ENCODE peak calls at places on chromosomes 12 and 14, in seven cellular contexts. O, R, D, L, Y, W and B are unnamed samples.

GRCh38 chr12:121288941-121289340 is 7.6 kb downstream of the CAMKK2 start:
- DNase-seq in D (no peak), L (no peak), W (no peak), O (no peak), R (no peak), Y (no peak), B (no peak)

GRCh38 chr12:93048646-93049045 is 119.6 kb upstream of the EEA1 start:
- DNase-seq in D (no peak), Y (no peak), O (no peak), R (no peak), W (no peak), L (no peak), B (no peak)

GRCh38 chr12:65649126-65649525 is 175.2 kb upstream of the HMGA2 start:
- DNase-seq in R (peak; percentile 89), W (peak; percentile 98), Y (peak; percentile 97), L (no peak), O (no peak), D (no peak), B (no peak)

GRCh38 chr12:12498210-12498609 is 64.5 kb downstream of the DUSP16 start:
- DNase-seq in Y (no peak), L (no peak), O (no peak), R (no peak), D (no peak), W (no peak), B (no peak)

GRCh38 chr12:104285740-104286537 is 17.6 kb upstream of the EID3 start:
- DNase-seq in R (no peak), O (no peak), L (no peak), Y (peak; percentile 64), D (no peak), W (no peak), B (no peak)

GRCh38 chr14:90159147-90159546 is 97.2 kb upstream of the PSMC1 start:
- DNase-seq in O (no peak), L (no peak), R (no peak), W (no peak), D (no peak), Y (no peak), B (no peak)

GRCh38 chr12:76010732-76011458 is 20.7 kb downstream of the PHLDA1 start:
- DNase-seq in R (no peak), O (no peak), L (no peak), Y (no peak), D (no peak), W (peak; percentile 58), B (no peak)

GRCh38 chr14:87613856-87614255 is 379.1 kb downstream of the GALC start:
- DNase-seq in R (no peak), L (no peak), Y (no peak), O (no peak), D (no peak), W (no peak), B (no peak)

GRCh38 chr14:32226051-32226450 is 23.0 kb upstream of the RNU6-8 start:
- DNase-seq in O (no peak), R (no peak), L (no peak), W (peak; percentile 16), D (no peak), Y (no peak), B (no peak)

GRCh38 chr12:21831671-21832357 is 57.3 kb upstream of the KCNJ8 start:
- DNase-seq in W (peak; percentile 57), D (no peak), L (no peak), Y (peak; percentile 59), R (no peak), O (no peak), B (no peak)

GRCh38 chr12:132287391-132288238 is 41.8 kb downstream of the GALNT9 start:
- DNase-seq in R (no peak), L (no peak), W (no peak), O (no peak), D (no peak), Y (peak; percentile 51), B (no peak)

GRCh38 chr12:27521066-27521465 is 2.9 kb upstream of the PPFIBP1 start:
- DNase-seq in O (no peak), L (no peak), Y (no peak), W (peak; percentile 82), R (no peak), D (no peak), B (no peak)

GRCh38 chr12:25328082-25328712 is 77.5 kb upstream of the KRAS start:
- DNase-seq in Y (no peak), D (no peak), W (no peak), R (no peak), L (peak; percentile 21), O (no peak), B (no peak)

GRCh38 chr12:28172434-28173030 is 17.7 kb upstream of the CCDC91 start:
- DNase-seq in W (peak; percentile 71), O (no peak), D (no peak), Y (peak; percentile 74), R (peak; percentile 69), L (peak; percentile 34), B (no peak)

GRCh38 chr12:57759360-57759980 is 4.6 kb downstream of the MARCHF9 start:
- DNase-seq in Y (peak; percentile 67), O (no peak), D (no peak), L (no peak), R (no peak), W (no peak), B (no peak)

GRCh38 chr12:113103756-113104450 is 31.7 kb downstream of the RASAL1 start:
- DNase-seq in R (no peak), D (no peak), W (no peak), O (peak; percentile 34), L (no peak), Y (no peak), B (no peak)

GRCh38 chr12:105910030-105910429 is 228.7 kb downstream of the NUAK1 start:
- DNase-seq in O (no peak), L (no peak), R (no peak), Y (no peak), D (no peak), W (no peak), B (no peak)

GRCh38 chr12:121911824-121912585 is 6.4 kb upstream of the CFAP251 start:
- DNase-seq in Y (no peak), R (no peak), D (no peak), O (no peak), W (no peak), L (no peak), B (no peak)

GRCh38 chr14:105839425-105840265 is 313.3 kb downstream of the TMEM121 start:
- DNase-seq in D (no peak), O (no peak), L (no peak), Y (no peak), W (no peak), R (no peak), B (peak; percentile 21)

GRCh38 chr14:24056800-24057184 is 5.0 kb downstream of the CARMIL3 start:
- DNase-seq in R (no peak), D (no peak), O (no peak), W (no peak), Y (no peak), L (no peak), B (no peak)

GRCh38 chr12:118463677-118464076 is 87.3 kb downstream of the SUDS3 start:
- DNase-seq in O (no peak), D (no peak), R (no peak), Y (no peak), L (no peak), W (no peak), B (no peak)

GRCh38 chr12:111057726-111058125 is 137.3 kb upstream of the MYL2 start:
- DNase-seq in D (no peak), L (no peak), O (no peak), R (no peak), Y (no peak), W (no peak), B (no peak)

GRCh38 chr12:82057770-82058169 is 298.6 kb upstream of the PPFIA2 start:
- DNase-seq in Y (peak; percentile 32), D (no peak), O (no peak), L (no peak), W (no peak), R (no peak), B (no peak)

GRCh38 chr14:98169170-98169587 is 1102.8 kb downstream of the BCL11B start:
- DNase-seq in Y (no peak), W (no peak), R (no peak), O (no peak), L (no peak), D (no peak), B (no peak)

GRCh38 chr14:103418508-103418818 is 33.2 kb downstream of the MARK3 start:
- DNase-seq in W (peak; percentile 81), R (no peak), Y (no peak), O (no peak), D (no peak), L (no peak), B (no peak)

GRCh38 chr12:59164991-59165718 is 244.9 kb upstream of the LRIG3 start:
- DNase-seq in Y (peak; percentile 58), O (no peak), R (no peak), L (no peak), W (peak; percentile 68), D (no peak), B (no peak)

GRCh38 chr12:49763006-49763591 is 21.7 kb downstream of the TMBIM6 start:
- DNase-seq in W (peak; percentile 40), O (peak; percentile 72), D (peak; percentile 25), R (no peak), L (peak; percentile 73), Y (peak; percentile 66), B (peak; percentile 68)

GRCh38 chr12:4047441-4047840 is 174.2 kb upstream of the PARP11 start:
- DNase-seq in W (no peak), O (no peak), L (no peak), D (no peak), R (no peak), Y (no peak), B (no peak)

GRCh38 chr12:58801986-58802385 is 118.3 kb downstream of the LRIG3 start:
- DNase-seq in R (no peak), D (no peak), Y (no peak), L (no peak), W (no peak), O (no peak), B (no peak)

GRCh38 chr12:64387201-64387816 is 3.2 kb downstream of the C12orf56 start:
- DNase-seq in W (no peak), Y (no peak), R (no peak), L (no peak), D (no peak), O (no peak), B (no peak)

GRCh38 chr12:63909746-63910145 is 65.2 kb downstream of the SRGAP1 start:
- DNase-seq in O (no peak), Y (no peak), W (no peak), R (no peak), D (no peak), L (no peak), B (no peak)

GRCh38 chr12:29164477-29165163 is 15.5 kb downstream of the FAR2 start:
- DNase-seq in Y (peak; percentile 13), L (no peak), W (peak; percentile 48), R (no peak), D (no peak), O (no peak), B (no peak)

GRCh38 chr12:4172999-4173398 is 100.6 kb upstream of the CCND2 start:
- DNase-seq in O (no peak), L (no peak), R (no peak), W (no peak), D (no peak), Y (no peak), B (no peak)

GRCh38 chr12:124847675-124848074 is 16.0 kb downstream of the SCARB1 start:
- DNase-seq in R (no peak), D (peak; percentile 92), W (no peak), L (no peak), Y (no peak), O (no peak), B (peak; percentile 92)

GRCh38 chr12:55743131-55743921 is 404 bp downstream of the GDF11 start:
- DNase-seq in Y (peak; percentile 82), D (no peak), L (peak; percentile 61), O (peak; percentile 45), R (no peak), W (peak; percentile 66), B (peak; percentile 44)

GRCh38 chr12:120833849-120834248 is 70.3 kb downstream of the SPPL3 start:
- DNase-seq in O (no peak), W (peak; percentile 33), Y (no peak), L (no peak), D (no peak), R (no peak), B (no peak)